ENCODE peak calls at places on chromosomes 11 and 22, in eight cellular contexts. L, E, O, W, V, Y, Z and N are unnamed samples.

GRCh38 chr22:28821452-28821851 is 21.1 kb upstream of the XBP1 start:
- DNase-seq in L (no peak), E (no peak), O (no peak), W (no peak), V (no peak), Y (no peak), Z (no peak), N (no peak)

GRCh38 chr11:130223291-130223971 is 63.8 kb downstream of the ST14 start:
- DNase-seq in L (no peak), E (no peak), O (peak; percentile 21), W (no peak), V (peak; percentile 5), Y (no peak), Z (peak; percentile 38), N (no peak)

GRCh38 chr22:30354644-30355043 is 2.0 kb downstream of the SF3A1 start:
- DNase-seq in L (no peak), E (no peak), O (no peak), W (no peak), V (no peak), Y (no peak), Z (no peak), N (no peak)

GRCh38 chr11:2304156-2305139 is 2.6 kb downstream of the TSPAN32 start:
- DNase-seq in L (no peak), E (no peak), O (no peak), W (no peak), V (no peak), Y (no peak), Z (no peak), N (no peak)

GRCh38 chr11:2472428-2473186 is 27.8 kb downstream of the KCNQ1 start:
- DNase-seq in L (no peak), E (no peak), O (no peak), W (no peak), V (no peak), Y (no peak), Z (no peak), N (no peak)

GRCh38 chr22:42805998-42806481 is 51.0 kb downstream of the ARFGAP3 start:
- DNase-seq in L (no peak), E (no peak), O (peak; percentile 17), W (no peak), V (no peak), Y (no peak), Z (no peak), N (no peak)

GRCh38 chr22:30767656-30768055 is 73.0 kb downstream of the OSBP2 start:
- DNase-seq in L (no peak), E (no peak), O (no peak), W (no peak), V (no peak), Y (no peak), Z (no peak), N (no peak)

GRCh38 chr11:57639321-57640067 is 10.2 kb downstream of the YPEL4 start:
- DNase-seq in L (peak; percentile 44), E (no peak), O (peak; percentile 80), W (no peak), V (peak; percentile 80), Y (peak; percentile 51), Z (no peak), N (no peak)

GRCh38 chr11:38598413-38598812 is 2000.4 kb upstream of the RAG2 start:
- DNase-seq in L (no peak), E (no peak), O (no peak), W (no peak), V (no peak), Y (no peak), Z (no peak), N (no peak)

GRCh38 chr11:37687130-37687529 is 1089.1 kb upstream of the RAG2 start:
- DNase-seq in L (no peak), E (no peak), O (no peak), W (no peak), V (no peak), Y (no peak), Z (no peak), N (no peak)

GRCh38 chr22:28674121-28674563 is 5.5 kb downstream of the TTC28 start:
- DNase-seq in L (peak; percentile 49), E (no peak), O (peak; percentile 76), W (no peak), V (peak; percentile 39), Y (no peak), Z (peak; percentile 46), N (no peak)

GRCh38 chr11:107819361-107820014 is 39.1 kb downstream of the SLC35F2 start:
- DNase-seq in L (peak; percentile 21), E (no peak), O (peak; percentile 69), W (no peak), V (peak; percentile 53), Y (no peak), Z (no peak), N (no peak)

GRCh38 chr22:42769574-42770447 is 49.1 kb upstream of the A4GALT start:
- DNase-seq in L (peak; percentile 74), E (no peak), O (peak; percentile 27), W (no peak), V (peak; percentile 92), Y (peak; percentile 53), Z (peak; percentile 77), N (no peak)

GRCh38 chr11:5665746-5666395 is 19.0 kb downstream of the TRIM5 start:
- DNase-seq in L (no peak), E (no peak), O (no peak), W (no peak), V (no peak), Y (no peak), Z (no peak), N (no peak)